ENCODE peak calls at places on chromosome 16, in five cellular contexts. One of them, this sample, is unnamed. For H3K4me1, the result is how much of the 10 kb centered on the place peaks cover.

GRCh38 chr16:57882206-57882605 is 79.9 kb upstream of the KIFC3 start:
- DNase-seq in upper lobe of right lung: no peak
- DNase-seq in cardiac muscle cell: no peak
- DNase-seq in psoas muscle: no peak
- DNase-seq in A549: no peak
- DNase-seq in this sample: no peak

GRCh38 chr16:75236736-75237397 is 14.6 kb downstream of the BCAR1 start:
- DNase-seq in upper lobe of right lung: peak
- DNase-seq in A549: no peak
- DNase-seq in cardiac muscle cell: no peak
- DNase-seq in psoas muscle: peak
- DNase-seq in this sample: no peak

GRCh38 chr16:11224096-11224893 is 31.7 kb downstream of the SOCS1 start:
- DNase-seq in A549: no peak
- DNase-seq in psoas muscle: peak
- DNase-seq in upper lobe of right lung: peak
- DNase-seq in cardiac muscle cell: no peak
- DNase-seq in this sample: no peak

GRCh38 chr16:49338867-49339266 is 34.7 kb upstream of the C16orf78 start:
- DNase-seq in psoas muscle: no peak
- DNase-seq in upper lobe of right lung: no peak
- DNase-seq in cardiac muscle cell: no peak
- DNase-seq in A549: no peak
- DNase-seq in this sample: no peak

GRCh38 chr16:87017388-87018012 is 299.7 kb downstream of the C16orf95 start:
- DNase-seq in upper lobe of right lung: no peak
- DNase-seq in psoas muscle: no peak
- DNase-seq in A549: peak
- DNase-seq in cardiac muscle cell: peak
- DNase-seq in this sample: peak

GRCh38 chr16:30697264-30698138 is 1.5 kb upstream of the SRCAP start:
- DNase-seq in psoas muscle: no peak
- DNase-seq in upper lobe of right lung: no peak
- DNase-seq in cardiac muscle cell: no peak
- DNase-seq in A549: peak
- DNase-seq in this sample: no peak

GRCh38 chr16:56245197-56245596 is 53.9 kb downstream of the GNAO1 start:
- DNase-seq in cardiac muscle cell: no peak
- DNase-seq in psoas muscle: no peak
- DNase-seq in A549: no peak
- DNase-seq in upper lobe of right lung: no peak
- DNase-seq in this sample: peak

GRCh38 chr16:293043-293775 is 10.2 kb downstream of the PDIA2 start:
- DNase-seq in upper lobe of right lung: no peak
- DNase-seq in A549: no peak
- DNase-seq in cardiac muscle cell: no peak
- DNase-seq in psoas muscle: no peak
- DNase-seq in this sample: no peak

GRCh38 chr16:30830072-30830417 is 43.0 kb upstream of the ZNF629 start:
- DNase-seq in cardiac muscle cell: no peak
- DNase-seq in psoas muscle: no peak
- DNase-seq in A549: no peak
- DNase-seq in upper lobe of right lung: no peak
- DNase-seq in this sample: no peak

DNA sequence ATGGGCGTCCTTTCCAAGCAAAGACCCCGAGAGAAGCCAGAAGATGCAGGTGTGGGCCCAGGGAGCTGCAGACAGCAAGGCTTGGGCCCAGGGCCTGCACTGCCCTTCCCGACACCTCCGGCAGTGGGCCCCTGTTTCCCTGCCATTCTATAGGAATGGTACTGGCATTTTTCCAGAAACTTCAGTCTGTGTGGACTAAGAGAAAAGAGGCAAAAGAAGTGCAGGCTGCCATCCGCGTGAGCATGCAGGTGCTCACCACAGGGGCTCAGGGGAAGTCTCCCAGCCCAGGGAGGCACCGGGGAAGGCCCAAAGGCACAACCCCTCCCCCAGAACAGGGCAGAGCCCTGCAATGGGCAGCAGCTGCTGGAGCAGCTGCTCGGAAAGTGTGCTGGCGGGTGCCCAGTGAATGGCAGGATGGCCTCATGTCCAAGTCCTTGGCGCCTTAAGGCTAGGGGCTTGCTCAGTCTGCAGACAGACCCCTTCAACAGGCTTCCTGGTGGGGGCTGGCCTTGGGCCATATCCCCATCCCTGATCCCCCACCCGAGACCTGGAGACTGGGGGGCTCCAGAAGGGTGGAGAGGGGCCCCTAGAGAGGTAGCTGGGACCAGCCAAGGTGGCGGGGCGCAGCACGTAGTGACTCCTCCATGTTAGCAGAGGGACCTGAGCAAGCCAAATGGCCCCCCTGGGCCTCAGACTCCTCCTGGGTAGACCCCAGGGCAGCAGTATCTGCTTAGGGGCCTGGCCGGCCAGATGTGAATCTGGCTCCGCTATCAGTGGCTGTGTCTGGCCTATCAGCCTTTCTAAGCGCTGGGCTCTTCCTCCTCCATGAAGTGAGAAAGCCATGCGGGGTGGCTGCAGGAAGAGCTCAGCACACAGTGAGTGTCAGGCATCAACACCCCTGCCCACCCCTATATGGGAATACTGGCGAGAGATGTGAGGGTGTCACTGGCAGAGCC is 6.7 kb upstream of the TPPP3 start:
- DNase-seq in cardiac muscle cell: no peak
- DNase-seq in psoas muscle: peak
- DNase-seq in upper lobe of right lung: no peak
- DNase-seq in A549: no peak
- DNase-seq in this sample: no peak
- TF ChIP-seq CTCF in cardiac muscle cell: no peak
- TF ChIP-seq CTCF in psoas muscle: no peak
- TF ChIP-seq CTCF in upper lobe of right lung: no peak
- TF ChIP-seq CTCF in A549: no peak
- TF ChIP-seq CTCF in this sample: no peak

GRCh38 chr16:69338557-69339288 is 641 bp downstream of the COG8 start:
- DNase-seq in A549: no peak
- DNase-seq in upper lobe of right lung: no peak
- DNase-seq in cardiac muscle cell: no peak
- DNase-seq in psoas muscle: no peak
- DNase-seq in this sample: no peak
- H3K4me1 ChIP-seq in A549: under half
- H3K4me1 ChIP-seq in upper lobe of right lung: under half
- H3K4me1 ChIP-seq in cardiac muscle cell: under half
- H3K4me1 ChIP-seq in psoas muscle: under half
- H3K4me1 ChIP-seq in this sample: under half

GRCh38 chr16:4532238-4532637 is 6.3 kb downstream of the CDIP1 start:
- DNase-seq in upper lobe of right lung: no peak
- DNase-seq in cardiac muscle cell: no peak
- DNase-seq in A549: no peak
- DNase-seq in psoas muscle: no peak
- DNase-seq in this sample: no peak

GRCh38 chr16:4533490-4533889 is 5.1 kb downstream of the CDIP1 start:
- DNase-seq in A549: no peak
- DNase-seq in psoas muscle: no peak
- DNase-seq in cardiac muscle cell: no peak
- DNase-seq in upper lobe of right lung: no peak
- DNase-seq in this sample: no peak

GRCh38 chr16:4531816-4532215 is 6.8 kb downstream of the CDIP1 start:
- DNase-seq in upper lobe of right lung: no peak
- DNase-seq in A549: no peak
- DNase-seq in psoas muscle: no peak
- DNase-seq in cardiac muscle cell: no peak
- DNase-seq in this sample: no peak

GRCh38 chr16:4525634-4526277 is 12.8 kb downstream of the CDIP1 start:
- DNase-seq in upper lobe of right lung: no peak
- DNase-seq in A549: no peak
- DNase-seq in psoas muscle: no peak
- DNase-seq in cardiac muscle cell: no peak
- DNase-seq in this sample: no peak

GRCh38 chr16:4529085-4530060 is 9.2 kb downstream of the CDIP1 start:
- DNase-seq in psoas muscle: no peak
- DNase-seq in upper lobe of right lung: no peak
- DNase-seq in A549: no peak
- DNase-seq in cardiac muscle cell: peak
- DNase-seq in this sample: peak
- H3K27ac ChIP-seq in psoas muscle: peak
- H3K27ac ChIP-seq in upper lobe of right lung: no peak
- H3K27ac ChIP-seq in A549: no peak
- H3K27ac ChIP-seq in cardiac muscle cell: peak
- H3K27ac ChIP-seq in this sample: no peak

DNA sequence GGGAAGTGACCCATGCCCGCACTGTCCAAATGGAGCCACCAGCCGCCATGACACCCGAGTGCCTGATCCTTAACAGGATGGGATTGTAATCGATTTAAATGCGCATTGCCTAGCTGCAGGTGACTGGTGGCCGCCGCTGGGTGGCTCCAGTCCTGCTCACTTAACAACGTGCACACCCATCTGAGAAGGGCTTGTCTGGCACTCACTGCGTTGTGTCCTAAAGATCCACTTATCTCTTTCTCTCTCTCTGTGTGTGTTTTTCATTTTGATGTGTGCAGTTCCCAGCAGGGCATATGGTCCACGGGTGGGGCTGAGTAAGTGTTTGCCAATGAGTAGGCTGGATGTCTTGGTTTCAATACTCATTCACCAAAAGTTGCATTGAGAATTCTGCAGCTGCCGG is 80.6 kb downstream of the IRF8 start:
- DNase-seq in upper lobe of right lung: no peak
- DNase-seq in cardiac muscle cell: no peak
- DNase-seq in A549: no peak
- DNase-seq in psoas muscle: no peak
- DNase-seq in this sample: no peak
- TF ChIP-seq CTCF in upper lobe of right lung: no peak
- TF ChIP-seq CTCF in cardiac muscle cell: no peak
- TF ChIP-seq CTCF in A549: no peak
- TF ChIP-seq CTCF in psoas muscle: no peak
- TF ChIP-seq CTCF in this sample: no peak

GRCh38 chr16:15972046-15972868 is 22.8 kb downstream of the ABCC1 start:
- DNase-seq in cardiac muscle cell: no peak
- DNase-seq in A549: no peak
- DNase-seq in upper lobe of right lung: no peak
- DNase-seq in psoas muscle: no peak
- DNase-seq in this sample: no peak

GRCh38 chr16:15973997-15974396 is 24.6 kb downstream of the ABCC1 start:
- DNase-seq in upper lobe of right lung: no peak
- DNase-seq in psoas muscle: no peak
- DNase-seq in cardiac muscle cell: no peak
- DNase-seq in A549: no peak
- DNase-seq in this sample: no peak

GRCh38 chr16:15975172-15975571 is 25.8 kb downstream of the ABCC1 start:
- DNase-seq in psoas muscle: peak
- DNase-seq in cardiac muscle cell: peak
- DNase-seq in upper lobe of right lung: no peak
- DNase-seq in A549: no peak
- DNase-seq in this sample: no peak

GRCh38 chr16:15971435-15971805 is 22.0 kb downstream of the ABCC1 start:
- DNase-seq in upper lobe of right lung: no peak
- DNase-seq in A549: no peak
- DNase-seq in cardiac muscle cell: no peak
- DNase-seq in psoas muscle: no peak
- DNase-seq in this sample: no peak

DNA sequence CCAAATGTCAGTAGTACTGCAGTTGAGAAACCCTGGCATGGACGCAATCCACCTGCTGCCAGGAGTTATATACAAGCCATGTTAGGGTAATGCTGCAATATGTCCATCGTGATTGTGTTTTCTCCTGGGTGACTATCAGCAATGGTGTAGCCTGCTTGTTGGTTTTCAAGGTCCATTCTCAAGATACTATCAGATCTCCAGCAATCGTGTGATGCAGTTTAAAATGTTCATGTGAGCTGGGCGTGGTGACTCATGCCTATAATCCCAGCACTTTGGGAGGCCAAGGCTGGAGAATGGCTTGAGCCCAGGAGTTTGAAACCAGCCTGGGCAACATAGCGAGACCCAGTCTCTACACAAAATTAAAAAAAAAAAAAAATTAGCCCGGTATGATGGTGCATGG is 24.0 kb downstream of the ABCC1 start:
- DNase-seq in psoas muscle: peak
- DNase-seq in cardiac muscle cell: peak
- DNase-seq in upper lobe of right lung: no peak
- DNase-seq in A549: no peak
- DNase-seq in this sample: no peak
- H3K4me1 ChIP-seq in psoas muscle: under half
- H3K4me1 ChIP-seq in cardiac muscle cell: under half
- H3K4me1 ChIP-seq in upper lobe of right lung: under half
- H3K4me1 ChIP-seq in A549: half or more
- H3K4me1 ChIP-seq in this sample: under half

GRCh38 chr16:13733561-13733960 is 186.4 kb upstream of the ERCC4 start:
- DNase-seq in upper lobe of right lung: no peak
- DNase-seq in psoas muscle: no peak
- DNase-seq in cardiac muscle cell: no peak
- DNase-seq in A549: no peak
- DNase-seq in this sample: no peak
- H3K27ac ChIP-seq in upper lobe of right lung: no peak
- H3K27ac ChIP-seq in psoas muscle: no peak
- H3K27ac ChIP-seq in cardiac muscle cell: no peak
- H3K27ac ChIP-seq in A549: no peak
- H3K27ac ChIP-seq in this sample: no peak

GRCh38 chr16:50546125-50546524 is 2.1 kb upstream of the NKD1 start:
- DNase-seq in cardiac muscle cell: no peak
- DNase-seq in A549: no peak
- DNase-seq in upper lobe of right lung: no peak
- DNase-seq in psoas muscle: no peak
- DNase-seq in this sample: no peak

GRCh38 chr16:50547944-50548658 is at the start of gene NKD1:
- DNase-seq in cardiac muscle cell: peak
- DNase-seq in psoas muscle: peak
- DNase-seq in upper lobe of right lung: peak
- DNase-seq in A549: peak
- DNase-seq in this sample: no peak

GRCh38 chr16:50549561-50549915 is 1.3 kb downstream of the NKD1 start:
- DNase-seq in psoas muscle: no peak
- DNase-seq in cardiac muscle cell: no peak
- DNase-seq in upper lobe of right lung: no peak
- DNase-seq in A549: no peak
- DNase-seq in this sample: no peak

GRCh38 chr16:50548659-50549560 is 714 bp downstream of the NKD1 start:
- DNase-seq in A549: peak
- DNase-seq in cardiac muscle cell: peak
- DNase-seq in upper lobe of right lung: no peak
- DNase-seq in psoas muscle: no peak
- DNase-seq in this sample: no peak

DNA sequence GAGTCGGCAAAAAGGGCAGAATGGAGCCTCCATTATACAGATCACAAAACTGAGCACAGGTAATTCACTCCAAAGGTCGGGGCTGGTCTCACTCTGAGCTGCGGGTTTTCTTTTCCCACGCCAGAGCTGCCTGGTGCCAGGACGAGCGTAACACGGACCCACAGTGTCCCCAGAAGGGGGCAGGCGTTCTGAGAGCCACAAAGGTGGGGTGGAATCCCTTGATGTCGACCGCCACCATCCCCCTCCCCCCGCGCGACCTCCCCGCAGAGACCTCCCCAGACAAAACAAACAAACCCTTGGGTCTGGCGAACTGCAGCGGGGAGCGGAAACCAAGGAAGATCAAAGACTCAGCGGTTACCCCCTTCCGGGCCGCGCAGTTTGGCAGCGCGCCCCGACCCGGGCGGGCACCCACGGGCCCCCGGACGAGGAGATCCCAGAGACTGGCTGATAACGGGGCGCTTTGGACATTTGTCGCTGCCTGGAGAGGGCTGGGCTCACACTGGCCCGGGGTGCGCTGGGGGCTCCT is 793 bp upstream of the NKD1 start:
- DNase-seq in A549: peak
- DNase-seq in cardiac muscle cell: peak
- DNase-seq in upper lobe of right lung: no peak
- DNase-seq in psoas muscle: peak
- DNase-seq in this sample: no peak
- TF ChIP-seq CTCF in A549: no peak
- TF ChIP-seq CTCF in cardiac muscle cell: peak
- TF ChIP-seq CTCF in upper lobe of right lung: peak
- TF ChIP-seq CTCF in psoas muscle: no peak
- TF ChIP-seq CTCF in this sample: peak

This sample was measured in foreskin keratinocyte.